ENCODE peak calls at places on chromosomes 12 and 14, in nine cellular contexts. Q is central memory CD4-positive, alpha-beta T cell; C is GM13976; E is AG10803; M is GM12891; P is IMR-90; T is GM19239; B is activated CD8-positive, alpha-beta memory T cell treated with anti-CD3 and anti-CD28 coated beads, Interleukin-2, amount 50 U/mL, for 48 hours; F is AG08396. A is an unnamed sample.

GRCh38 chr12:118360785-118361404 is 11.8 kb downstream of the TAOK3 start:
- DNase-seq in B (no peak), E (peak), M (no peak), Q (no peak), C (no peak), F (no peak), P (peak), T (no peak), A (no peak)

GRCh38 chr14:95503365-95504134 is 12.9 kb downstream of the SYNE3 start:
- DNase-seq in M (no peak), B (no peak), Q (no peak), P (no peak), F (no peak), T (no peak), C (no peak), E (no peak), A (no peak)

GRCh38 chr12:95859344-95859816 is 628 bp downstream of the SNRPF start:
- DNase-seq in E (peak), T (no peak), F (peak), P (peak), M (no peak), B (no peak), C (no peak), Q (no peak), A (no peak)

GRCh38 chr14:95307402-95308041 is 12.2 kb downstream of the CLMN start:
- DNase-seq in F (no peak), M (no peak), Q (no peak), P (no peak), B (no peak), C (no peak), T (no peak), E (no peak), A (no peak)

GRCh38 chr14:95054346-95055280 is 102.7 kb downstream of the DICER1 start:
- DNase-seq in E (no peak), B (no peak), T (no peak), M (no peak), C (no peak), Q (no peak), F (no peak), P (no peak), A (no peak)

GRCh38 chr12:96399081-96399918 is 939 bp downstream of the CDK17 start:
- DNase-seq in F (peak), C (peak), B (peak), T (peak), M (peak), P (peak), E (peak), Q (peak), A (peak)

GRCh38 chr14:98290596-98290995 is 981.4 kb downstream of the BCL11B start:
- DNase-seq in Q (no peak), C (no peak), T (no peak), E (no peak), B (no peak), M (no peak), F (no peak), P (no peak), A (no peak)

GRCh38 chr12:123288751-123289346 is 17.2 kb upstream of the CDK2AP1 start:
- DNase-seq in M (no peak), P (no peak), C (no peak), E (no peak), T (no peak), Q (no peak), F (no peak), B (no peak), A (no peak)

GRCh38 chr12:64258576-64258975 is 36.5 kb upstream of the KICS2 start:
- DNase-seq in B (no peak), M (no peak), C (no peak), T (no peak), E (no peak), F (no peak), Q (no peak), P (peak), A (no peak)

GRCh38 chr12:122841544-122842321 is 6.5 kb downstream of the HIP1R start:
- DNase-seq in B (no peak), M (no peak), P (peak), T (no peak), C (no peak), F (peak), E (peak), Q (no peak), A (no peak)

GRCh38 chr14:106841701-106842100 is 1315.3 kb downstream of the TMEM121 start:
- DNase-seq in F (no peak), P (no peak), B (no peak), C (no peak), T (no peak), M (no peak), E (no peak), Q (no peak), A (no peak)

GRCh38 chr14:21825147-21825743 is 151.6 kb upstream of the OR4E1 start:
- DNase-seq in Q (peak), E (no peak), P (peak), M (no peak), B (peak), F (peak), T (peak), C (peak), A (peak)

GRCh38 chr12:100026241-100026640 is 41.5 kb upstream of the ANKS1B start:
- DNase-seq in B (no peak), Q (no peak), P (peak), T (no peak), M (no peak), F (no peak), E (no peak), C (no peak), A (no peak)

GRCh38 chr14:99516156-99517045 is 35.2 kb downstream of the CCNK start:
- DNase-seq in Q (no peak), C (no peak), E (no peak), F (no peak), T (no peak), P (no peak), B (no peak), M (peak), A (no peak)

GRCh38 chr12:118685983-118686607 is 295.2 kb upstream of the SRRM4 start:
- DNase-seq in C (no peak), F (no peak), B (no peak), T (no peak), E (no peak), P (no peak), M (no peak), Q (no peak), A (no peak)

GRCh38 chr12:56087220-56087619 is 7.3 kb downstream of the ERBB3 start:
- DNase-seq in F (no peak), Q (no peak), B (no peak), M (no peak), T (no peak), P (no peak), C (no peak), E (peak), A (no peak)

GRCh38 chr14:56342419-56342901 is 224.2 kb downstream of the PELI2 start:
- DNase-seq in T (no peak), P (peak), E (peak), F (peak), Q (no peak), C (no peak), M (no peak), B (no peak), A (no peak)

GRCh38 chr14:35985504-35986218 is 159.5 kb downstream of the BRMS1L start:
- DNase-seq in C (no peak), T (no peak), P (no peak), B (no peak), Q (no peak), E (no peak), F (no peak), M (no peak), A (no peak)

GRCh38 chr12:85765443-85765842 is 70.8 kb downstream of the RASSF9 start:
- DNase-seq in P (no peak), B (no peak), M (no peak), T (no peak), F (no peak), C (no peak), Q (no peak), E (no peak), A (peak)

GRCh38 chr14:49586673-49587460 is 687 bp upstream of the RPS29 start:
- DNase-seq in B (peak), T (no peak), C (peak), P (peak), E (peak), M (no peak), Q (peak), F (peak), A (no peak)

GRCh38 chr14:33968722-33969121 is 17.8 kb upstream of the EGLN3 start:
- DNase-seq in M (no peak), B (no peak), Q (no peak), E (no peak), C (no peak), F (no peak), T (no peak), P (no peak), A (no peak)